ENCODE peak calls at places on chromosome 22, in seven cellular contexts. L is AML-193, K is HCT116, E is neural crest cell, Z is Caki2, J is HEK293T, N is naive B cell. D is an unnamed sample.

GRCh38 chr22:19109198-19110063 is 12.8 kb downstream of the DGCR2 start:
- DNase-seq in L (peak; percentile 97), K (no peak), E (no peak), Z (no peak), J (no peak), N (peak; percentile 68), D (peak; percentile 99)

GRCh38 chr22:27267145-27267544 is 534.4 kb downstream of the MN1 start:
- DNase-seq in L (no peak), K (no peak), E (no peak), Z (no peak), J (no peak), N (no peak), D (no peak)

GRCh38 chr22:29310863-29311339 is 4.5 kb downstream of the GAS2L1 start:
- DNase-seq in L (peak; percentile 67), K (peak; percentile 75), E (peak; percentile 58), Z (peak; percentile 95), J (peak; percentile 83), N (peak; percentile 30), D (peak; percentile 60)

GRCh38 chr22:46103664-46104063 is 46.7 kb upstream of the PPARA start:
- DNase-seq in L (no peak), K (no peak), E (no peak), Z (no peak), J (no peak), N (no peak), D (no peak)

GRCh38 chr22:31106001-31106571 is 1.3 kb downstream of the SELENOM start:
- DNase-seq in L (no peak), K (no peak), E (no peak), Z (no peak), J (no peak), N (no peak), D (no peak)

GRCh38 chr22:25736378-25737011 is 5.5 kb upstream of the MYO18B start:
- DNase-seq in L (no peak), K (no peak), E (no peak), Z (no peak), J (no peak), N (no peak), D (peak; percentile 34)

GRCh38 chr22:25069758-25070461 is 117.4 kb downstream of the KIAA1671 start:
- DNase-seq in L (no peak), K (no peak), E (no peak), Z (no peak), J (no peak), N (no peak), D (no peak)

GRCh38 chr22:44133901-44134511 is 46.7 kb upstream of the PARVG start:
- DNase-seq in L (no peak), K (no peak), E (no peak), Z (no peak), J (no peak), N (no peak), D (peak; percentile 81)

GRCh38 chr22:36977401-36977861 is 41.8 kb downstream of the TST start:
- DNase-seq in L (peak; percentile 17), K (no peak), E (peak; percentile 38), Z (no peak), J (peak; percentile 61), N (peak; percentile 67), D (no peak)

GRCh38 chr22:50505776-50506610 is 1.5 kb downstream of the LMF2 start:
- DNase-seq in L (no peak), K (no peak), E (no peak), Z (no peak), J (no peak), N (no peak), D (no peak)

GRCh38 chr22:38025514-38025913 is 31.7 kb upstream of the PICK1 start:
- DNase-seq in L (no peak), K (no peak), E (no peak), Z (no peak), J (no peak), N (no peak), D (no peak)

GRCh38 chr22:47328550-47329243 is 566.2 kb downstream of the TBC1D22A start:
- DNase-seq in L (no peak), K (peak; percentile 95), E (no peak), Z (peak; percentile 95), J (no peak), N (no peak), D (no peak)

GRCh38 chr22:49266561-49267519 is 560.8 kb downstream of the BRD1 start:
- DNase-seq in L (no peak), K (no peak), E (no peak), Z (no peak), J (no peak), N (no peak), D (no peak)

GRCh38 chr22:38925571-38926041 is 31.8 kb upstream of the APOBEC3A start:
- DNase-seq in L (no peak), K (no peak), E (no peak), Z (peak; percentile 97), J (no peak), N (no peak), D (no peak)

GRCh38 chr22:19892249-19892879 is 37.7 kb upstream of the GNB1L start:
- DNase-seq in L (no peak), K (no peak), E (no peak), Z (no peak), J (no peak), N (no peak), D (no peak)

GRCh38 chr22:42270512-42271190 is at the start of gene TCF20:
- DNase-seq in L (peak; percentile 44), K (peak; percentile 10), E (peak; percentile 63), Z (peak; percentile 66), J (peak; percentile 88), N (peak; percentile 82), D (peak; percentile 25)

GRCh38 chr22:30267382-30268302 is 991 bp upstream of the OSM start:
- DNase-seq in L (no peak), K (no peak), E (no peak), Z (no peak), J (no peak), N (peak; percentile 41), D (peak; percentile 66)

GRCh38 chr22:20576445-20576816 is 69.0 kb downstream of the MED15 start:
- DNase-seq in L (no peak), K (no peak), E (no peak), Z (no peak), J (no peak), N (no peak), D (no peak)

GRCh38 chr22:25002241-25002985 is 49.9 kb downstream of the KIAA1671 start:
- DNase-seq in L (no peak), K (no peak), E (no peak), Z (no peak), J (no peak), N (no peak), D (peak; percentile 19)

GRCh38 chr22:24423519-24424000 is 3.8 kb upstream of the ADORA2A start:
- DNase-seq in L (no peak), K (no peak), E (peak; percentile 70), Z (peak; percentile 33), J (peak; percentile 94), N (peak; percentile 63), D (no peak)

GRCh38 chr22:43782448-43782847 is 29.7 kb downstream of the EFCAB6 start:
- DNase-seq in L (no peak), K (no peak), E (no peak), Z (no peak), J (no peak), N (no peak), D (no peak)

GRCh38 chr22:41968601-41969000 is 642 bp upstream of the SEPTIN3 start:
- DNase-seq in L (no peak), K (no peak), E (no peak), Z (no peak), J (no peak), N (no peak), D (no peak)

GRCh38 chr22:30325065-30325720 is 1.5 kb downstream of the TBC1D10A start:
- DNase-seq in L (no peak), K (no peak), E (no peak), Z (peak; percentile 80), J (no peak), N (no peak), D (no peak)

GRCh38 chr22:24758164-24758799 is 16.2 kb downstream of the PIWIL3 start:
- DNase-seq in L (peak; percentile 20), K (peak; percentile 39), E (peak; percentile 61), Z (peak; percentile 34), J (peak; percentile 54), N (peak; percentile 34), D (peak; percentile 31)

GRCh38 chr22:47057916-47058585 is 295.6 kb downstream of the TBC1D22A start:
- DNase-seq in L (no peak), K (no peak), E (no peak), Z (no peak), J (no peak), N (no peak), D (no peak)

GRCh38 chr22:41094036-41094435 is 1.6 kb downstream of the EP300 start:
- DNase-seq in L (peak; percentile 27), K (no peak), E (no peak), Z (peak; percentile 35), J (no peak), N (no peak), D (no peak)

GRCh38 chr22:17121235-17122195 is at the start of gene TMEM121B:
- DNase-seq in L (peak; percentile 17), K (no peak), E (peak; percentile 75), Z (peak; percentile 76), J (peak; percentile 87), N (no peak), D (no peak)

GRCh38 chr22:16988257-16988656 is 19.8 kb downstream of the GAB4 start:
- DNase-seq in L (no peak), K (no peak), E (no peak), Z (no peak), J (no peak), N (no peak), D (no peak)

GRCh38 chr22:20141186-20142077 is 9.4 kb downstream of the CCDC188 start:
- DNase-seq in L (no peak), K (no peak), E (no peak), Z (peak; percentile 74), J (no peak), N (no peak), D (no peak)

D was measured in GF-D8.